ENCODE peak calls at places on chromosomes 1 and 21, in eight cellular contexts. One of them, this sample, is unnamed.

GRCh38 chr1:158037876-158038359 is 44.5 kb downstream of the KIRREL1 start:
- DNase-seq in tibial artery: no peak
- DNase-seq in sigmoid colon: no peak
- DNase-seq in lower lobe of right lung: no peak
- DNase-seq in esophagus squamous epithelium: no peak
- DNase-seq in upper lobe of right lung: no peak
- DNase-seq in A549: no peak
- DNase-seq in endodermal cell: no peak
- DNase-seq in this sample: no peak

GRCh38 chr1:160622885-160623633 is 23.8 kb downstream of the SLAMF1 start:
- DNase-seq in tibial artery: no peak
- DNase-seq in sigmoid colon: no peak
- DNase-seq in lower lobe of right lung: no peak
- DNase-seq in esophagus squamous epithelium: no peak
- DNase-seq in upper lobe of right lung: no peak
- DNase-seq in A549: no peak
- DNase-seq in endodermal cell: no peak
- DNase-seq in this sample: no peak

GRCh38 chr21:39904457-39904856 is 37.2 kb downstream of the PCP4 start:
- DNase-seq in tibial artery: no peak
- DNase-seq in sigmoid colon: no peak
- DNase-seq in lower lobe of right lung: no peak
- DNase-seq in esophagus squamous epithelium: no peak
- DNase-seq in upper lobe of right lung: no peak
- DNase-seq in A549: no peak
- DNase-seq in endodermal cell: no peak
- DNase-seq in this sample: no peak

GRCh38 chr1:20071416-20071815 is 1.4 kb downstream of the PLA2G5 start:
- DNase-seq in tibial artery: no peak
- DNase-seq in sigmoid colon: peak; percentile 64
- DNase-seq in lower lobe of right lung: no peak
- DNase-seq in esophagus squamous epithelium: no peak
- DNase-seq in upper lobe of right lung: no peak
- DNase-seq in A549: no peak
- DNase-seq in endodermal cell: no peak
- DNase-seq in this sample: no peak

GRCh38 chr1:118947790-118948189 is 40.4 kb downstream of the TBX15 start:
- DNase-seq in tibial artery: no peak
- DNase-seq in sigmoid colon: no peak
- DNase-seq in lower lobe of right lung: no peak
- DNase-seq in esophagus squamous epithelium: no peak
- DNase-seq in upper lobe of right lung: no peak
- DNase-seq in A549: no peak
- DNase-seq in endodermal cell: no peak
- DNase-seq in this sample: no peak

GRCh38 chr1:202343652-202344349 is 2.1 kb upstream of the UBE2T start:
- DNase-seq in tibial artery: no peak
- DNase-seq in sigmoid colon: no peak
- DNase-seq in lower lobe of right lung: no peak
- DNase-seq in esophagus squamous epithelium: no peak
- DNase-seq in upper lobe of right lung: no peak
- DNase-seq in A549: peak; percentile 39
- DNase-seq in endodermal cell: no peak
- DNase-seq in this sample: no peak

GRCh38 chr1:16018308-16018707 is 465 bp upstream of the HSPB7 start:
- DNase-seq in tibial artery: no peak
- DNase-seq in sigmoid colon: no peak
- DNase-seq in lower lobe of right lung: no peak
- DNase-seq in esophagus squamous epithelium: no peak
- DNase-seq in upper lobe of right lung: no peak
- DNase-seq in A549: no peak
- DNase-seq in endodermal cell: no peak
- DNase-seq in this sample: no peak

GRCh38 chr21:45295576-45296365 is 8.1 kb upstream of the POFUT2 start:
- DNase-seq in tibial artery: peak; percentile 20
- DNase-seq in sigmoid colon: peak; percentile 90
- DNase-seq in lower lobe of right lung: peak; percentile 16
- DNase-seq in esophagus squamous epithelium: no peak
- DNase-seq in upper lobe of right lung: no peak
- DNase-seq in A549: no peak
- DNase-seq in endodermal cell: peak; percentile 35
- DNase-seq in this sample: peak; percentile 78

GRCh38 chr1:179002552-179003345 is 22.9 kb upstream of the FAM20B start:
- DNase-seq in tibial artery: peak; percentile 80
- DNase-seq in sigmoid colon: peak; percentile 87
- DNase-seq in lower lobe of right lung: peak; percentile 65
- DNase-seq in esophagus squamous epithelium: no peak
- DNase-seq in upper lobe of right lung: peak; percentile 78
- DNase-seq in A549: peak; percentile 49
- DNase-seq in endodermal cell: peak; percentile 98
- DNase-seq in this sample: peak; percentile 82

GRCh38 chr1:162720996-162721395 is 69.5 kb upstream of the HSD17B7 start:
- DNase-seq in tibial artery: no peak
- DNase-seq in sigmoid colon: no peak
- DNase-seq in lower lobe of right lung: no peak
- DNase-seq in esophagus squamous epithelium: no peak
- DNase-seq in upper lobe of right lung: no peak
- DNase-seq in A549: no peak
- DNase-seq in endodermal cell: no peak
- DNase-seq in this sample: no peak

GRCh38 chr1:179807691-179808485 is 64.8 kb downstream of the FAM163A start:
- DNase-seq in tibial artery: no peak
- DNase-seq in sigmoid colon: no peak
- DNase-seq in lower lobe of right lung: no peak
- DNase-seq in esophagus squamous epithelium: no peak
- DNase-seq in upper lobe of right lung: no peak
- DNase-seq in A549: no peak
- DNase-seq in endodermal cell: no peak
- DNase-seq in this sample: no peak

GRCh38 chr1:237619553-237619952 is 271.2 kb downstream of the ZP4 start:
- DNase-seq in tibial artery: no peak
- DNase-seq in sigmoid colon: no peak
- DNase-seq in lower lobe of right lung: no peak
- DNase-seq in esophagus squamous epithelium: no peak
- DNase-seq in upper lobe of right lung: no peak
- DNase-seq in A549: no peak
- DNase-seq in endodermal cell: no peak
- DNase-seq in this sample: no peak

GRCh38 chr1:180610556-180611015 is 21.2 kb upstream of the XPR1 start:
- DNase-seq in tibial artery: no peak
- DNase-seq in sigmoid colon: no peak
- DNase-seq in lower lobe of right lung: no peak
- DNase-seq in esophagus squamous epithelium: no peak
- DNase-seq in upper lobe of right lung: no peak
- DNase-seq in A549: no peak
- DNase-seq in endodermal cell: peak; percentile 71
- DNase-seq in this sample: no peak

GRCh38 chr1:63691672-63692425 is 82.0 kb upstream of the ROR1 start:
- DNase-seq in tibial artery: peak; percentile 69
- DNase-seq in sigmoid colon: peak; percentile 84
- DNase-seq in lower lobe of right lung: no peak
- DNase-seq in esophagus squamous epithelium: no peak
- DNase-seq in upper lobe of right lung: no peak
- DNase-seq in A549: peak; percentile 82
- DNase-seq in endodermal cell: peak; percentile 81
- DNase-seq in this sample: no peak

GRCh38 chr21:45502600-45502999 is 39.6 kb downstream of the SLC19A1 start:
- DNase-seq in tibial artery: no peak
- DNase-seq in sigmoid colon: peak; percentile 33
- DNase-seq in lower lobe of right lung: peak; percentile 30
- DNase-seq in esophagus squamous epithelium: no peak
- DNase-seq in upper lobe of right lung: peak; percentile 19
- DNase-seq in A549: no peak
- DNase-seq in endodermal cell: peak; percentile 33
- DNase-seq in this sample: no peak

GRCh38 chr1:159897962-159898361 is 2.0 kb downstream of the CFAP45 start:
- DNase-seq in tibial artery: no peak
- DNase-seq in sigmoid colon: no peak
- DNase-seq in lower lobe of right lung: no peak
- DNase-seq in esophagus squamous epithelium: no peak
- DNase-seq in upper lobe of right lung: no peak
- DNase-seq in A549: no peak
- DNase-seq in endodermal cell: no peak
- DNase-seq in this sample: no peak

GRCh38 chr21:31905444-31906400 is 32.9 kb downstream of the HUNK start:
- DNase-seq in tibial artery: no peak
- DNase-seq in sigmoid colon: no peak
- DNase-seq in lower lobe of right lung: no peak
- DNase-seq in esophagus squamous epithelium: no peak
- DNase-seq in upper lobe of right lung: no peak
- DNase-seq in A549: no peak
- DNase-seq in endodermal cell: no peak
- DNase-seq in this sample: no peak

GRCh38 chr1:55420866-55421265 is 205.7 kb upstream of the USP24 start:
- DNase-seq in tibial artery: no peak
- DNase-seq in sigmoid colon: no peak
- DNase-seq in lower lobe of right lung: no peak
- DNase-seq in esophagus squamous epithelium: no peak
- DNase-seq in upper lobe of right lung: no peak
- DNase-seq in A549: no peak
- DNase-seq in endodermal cell: no peak
- DNase-seq in this sample: no peak

GRCh38 chr1:55418208-55418607 is 203.0 kb upstream of the USP24 start:
- DNase-seq in tibial artery: no peak
- DNase-seq in sigmoid colon: no peak
- DNase-seq in lower lobe of right lung: no peak
- DNase-seq in esophagus squamous epithelium: no peak
- DNase-seq in upper lobe of right lung: no peak
- DNase-seq in A549: no peak
- DNase-seq in endodermal cell: no peak
- DNase-seq in this sample: no peak

GRCh38 chr1:55418625-55419024 is 203.5 kb upstream of the USP24 start:
- DNase-seq in tibial artery: no peak
- DNase-seq in sigmoid colon: no peak
- DNase-seq in lower lobe of right lung: no peak
- DNase-seq in esophagus squamous epithelium: no peak
- DNase-seq in upper lobe of right lung: no peak
- DNase-seq in A549: no peak
- DNase-seq in endodermal cell: no peak
- DNase-seq in this sample: no peak

GRCh38 chr1:55421317-55421716 is 206.2 kb upstream of the USP24 start:
- DNase-seq in tibial artery: no peak
- DNase-seq in sigmoid colon: no peak
- DNase-seq in lower lobe of right lung: no peak
- DNase-seq in esophagus squamous epithelium: no peak
- DNase-seq in upper lobe of right lung: no peak
- DNase-seq in A549: no peak
- DNase-seq in endodermal cell: no peak
- DNase-seq in this sample: no peak

DNA sequence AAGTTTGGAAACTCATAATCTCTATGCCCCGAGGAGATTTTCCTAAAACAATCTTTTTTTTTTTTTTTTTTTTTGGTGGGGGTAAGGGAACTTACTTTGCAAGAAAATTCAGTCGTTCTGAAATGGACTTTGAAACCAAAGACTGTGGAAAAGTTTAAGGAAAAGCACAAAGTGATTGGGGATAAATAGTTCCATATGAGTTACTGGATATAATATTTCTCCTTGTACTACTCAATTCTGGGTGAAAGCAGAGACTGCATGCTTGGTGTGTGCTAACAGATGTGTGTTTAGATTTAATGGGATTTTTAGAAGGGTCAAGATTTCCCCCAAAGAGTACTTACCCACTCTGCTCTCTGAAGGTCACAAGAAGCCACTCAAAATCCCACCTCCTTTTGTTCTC is 204.9 kb upstream of the USP24 start:
- DNase-seq in tibial artery: no peak
- DNase-seq in sigmoid colon: no peak
- DNase-seq in lower lobe of right lung: no peak
- DNase-seq in esophagus squamous epithelium: no peak
- DNase-seq in upper lobe of right lung: no peak
- DNase-seq in A549: no peak
- DNase-seq in endodermal cell: no peak
- DNase-seq in this sample: no peak
- H3K27ac ChIP-seq in tibial artery: no peak overlapping the region
- H3K27ac ChIP-seq in sigmoid colon: no peak overlapping the region
- H3K27ac ChIP-seq in lower lobe of right lung: no peak overlapping the region
- H3K27ac ChIP-seq in esophagus squamous epithelium: no peak overlapping the region
- H3K27ac ChIP-seq in upper lobe of right lung: no peak overlapping the region
- H3K27ac ChIP-seq in A549: peak overlapping the region; percentile 73
- H3K27ac ChIP-seq in endodermal cell: no peak overlapping the region
- H3K27ac ChIP-seq in this sample: no peak overlapping the region

DNA sequence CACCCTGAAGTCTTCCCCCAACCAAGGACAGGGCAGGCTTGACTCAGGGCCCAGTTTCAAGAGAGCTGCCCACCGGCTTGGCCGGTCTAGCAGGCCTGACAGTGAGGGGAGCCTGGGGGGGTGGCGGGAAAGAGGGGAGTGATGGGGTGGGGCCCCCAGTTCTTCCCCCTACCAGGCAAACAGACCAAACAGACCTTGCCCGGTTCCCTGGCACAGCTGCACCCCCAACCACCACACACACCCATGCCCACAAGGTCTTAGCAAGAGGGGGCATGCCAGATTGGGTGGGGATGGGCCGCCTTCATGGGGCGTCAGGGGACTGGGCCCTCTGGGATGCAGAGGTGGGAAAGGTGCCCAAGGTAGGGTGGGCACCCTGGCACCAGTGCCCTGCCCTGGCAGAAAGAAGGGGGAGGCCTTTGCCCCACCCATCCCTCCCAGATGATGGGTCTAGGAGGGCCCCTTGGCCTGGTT is 8.9 kb downstream of the ZBTB7B start:
- DNase-seq in tibial artery: no peak
- DNase-seq in sigmoid colon: no peak
- DNase-seq in lower lobe of right lung: no peak
- DNase-seq in esophagus squamous epithelium: no peak
- DNase-seq in upper lobe of right lung: no peak
- DNase-seq in A549: no peak
- DNase-seq in endodermal cell: no peak
- DNase-seq in this sample: no peak
- H3K4me3 ChIP-seq in tibial artery: no peak overlapping the region
- H3K4me3 ChIP-seq in sigmoid colon: no peak overlapping the region
- H3K4me3 ChIP-seq in lower lobe of right lung: no peak overlapping the region
- H3K4me3 ChIP-seq in esophagus squamous epithelium: no peak overlapping the region
- H3K4me3 ChIP-seq in upper lobe of right lung: no peak overlapping the region
- H3K4me3 ChIP-seq in A549: no peak overlapping the region
- H3K4me3 ChIP-seq in endodermal cell: no peak overlapping the region
- H3K4me3 ChIP-seq in this sample: peak overlapping the region; percentile 38

GRCh38 chr1:27600500-27601175 is 3.3 kb downstream of the AHDC1 start:
- DNase-seq in tibial artery: no peak
- DNase-seq in sigmoid colon: no peak
- DNase-seq in lower lobe of right lung: no peak
- DNase-seq in esophagus squamous epithelium: no peak
- DNase-seq in upper lobe of right lung: no peak
- DNase-seq in A549: no peak
- DNase-seq in endodermal cell: peak; percentile 85
- DNase-seq in this sample: no peak
- TF ChIP-seq CTCF in tibial artery: no peak
- TF ChIP-seq CTCF in sigmoid colon: no peak
- TF ChIP-seq CTCF in lower lobe of right lung: no peak
- TF ChIP-seq CTCF in esophagus squamous epithelium: no peak
- TF ChIP-seq CTCF in upper lobe of right lung: no peak
- TF ChIP-seq CTCF in A549: no peak
- TF ChIP-seq CTCF in endodermal cell: peak; percentile 47
- TF ChIP-seq CTCF in this sample: no peak

DNA sequence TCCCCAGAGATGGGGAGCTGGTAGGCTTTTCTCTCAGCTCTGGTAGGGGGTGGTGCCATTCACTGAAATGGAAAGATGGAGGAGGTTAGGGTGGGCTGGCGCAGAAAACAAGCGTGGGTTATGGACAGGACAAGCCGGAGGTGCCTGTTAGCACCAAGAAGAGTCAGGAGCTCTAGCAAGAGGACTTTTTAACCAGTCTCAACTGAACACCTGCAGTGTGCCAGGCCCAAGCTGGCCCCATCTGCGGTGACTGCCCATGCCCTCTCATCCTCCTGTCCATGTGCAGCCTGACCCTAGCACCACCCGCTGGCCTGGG is 254.4 kb downstream of the RHOU start:
- DNase-seq in tibial artery: no peak
- DNase-seq in sigmoid colon: no peak
- DNase-seq in lower lobe of right lung: no peak
- DNase-seq in esophagus squamous epithelium: no peak
- DNase-seq in upper lobe of right lung: no peak
- DNase-seq in A549: no peak
- DNase-seq in endodermal cell: no peak
- DNase-seq in this sample: no peak
- H3K27ac ChIP-seq in tibial artery: no peak overlapping the region
- H3K27ac ChIP-seq in sigmoid colon: peak overlapping the region; percentile 69
- H3K27ac ChIP-seq in lower lobe of right lung: peak overlapping the region; percentile 73
- H3K27ac ChIP-seq in esophagus squamous epithelium: no peak overlapping the region
- H3K27ac ChIP-seq in upper lobe of right lung: peak overlapping the region; percentile 65
- H3K27ac ChIP-seq in A549: no peak overlapping the region
- H3K27ac ChIP-seq in endodermal cell: no peak overlapping the region
- H3K27ac ChIP-seq in this sample: peak overlapping the region; percentile 85

This sample was measured in coronary artery.